ENCODE peak calls at places on chromosome 18, in five cellular contexts. J, A, D, M and H are unnamed samples.

GRCh38 chr18:11955299-11956029 is 25.8 kb upstream of the IMPA2 start:
- DNase-seq in J (no peak), A (peak), D (no peak), M (peak), H (peak)

GRCh38 chr18:58541137-58541788 is 87.6 kb downstream of the ALPK2 start:
- DNase-seq in J (no peak), A (peak), D (peak), M (peak), H (peak)

GRCh38 chr18:3458952-3459853 is 9.2 kb downstream of the TGIF1 start:
- DNase-seq in J (no peak), A (peak), D (no peak), M (peak), H (no peak)

GRCh38 chr18:5527603-5528002 is 16.2 kb downstream of the EPB41L3 start:
- DNase-seq in J (no peak), A (peak), D (no peak), M (no peak), H (peak)

GRCh38 chr18:48566588-48566987 is 27.8 kb downstream of the CTIF start:
- DNase-seq in J (no peak), A (no peak), D (no peak), M (peak), H (no peak)

GRCh38 chr18:22324191-22325131 is 93.3 kb downstream of the CTAGE1 start:
- DNase-seq in J (peak), A (no peak), D (no peak), M (peak), H (no peak)

GRCh38 chr18:80232710-80233109 is 14.6 kb downstream of the PARD6G start:
- DNase-seq in J (no peak), A (no peak), D (no peak), M (no peak), H (no peak)

GRCh38 chr18:70892381-70892780 is 603.5 kb downstream of the SOCS6 start:
- DNase-seq in J (no peak), A (no peak), D (no peak), M (no peak), H (no peak)

GRCh38 chr18:37913051-37913450 is 347.5 kb upstream of the CELF4 start:
- DNase-seq in J (no peak), A (no peak), D (no peak), M (no peak), H (no peak)

GRCh38 chr18:56953444-56953843 is 193.4 kb upstream of the BOD1L2 start:
- DNase-seq in J (no peak), A (no peak), D (no peak), M (no peak), H (no peak)

GRCh38 chr18:48819781-48820482 is 130.8 kb downstream of the SMAD7 start:
- DNase-seq in J (no peak), A (no peak), D (no peak), M (no peak), H (no peak)

GRCh38 chr18:63763831-63764600 is 11.2 kb upstream of the SERPINB7 start:
- DNase-seq in J (no peak), A (peak), D (no peak), M (no peak), H (peak)

GRCh38 chr18:76428396-76429261 is 66.4 kb downstream of the ZNF516 start:
- DNase-seq in J (no peak), A (peak), D (no peak), M (no peak), H (peak)

GRCh38 chr18:22026889-22027288 is 142.5 kb upstream of the GATA6 start:
- DNase-seq in J (no peak), A (no peak), D (no peak), M (no peak), H (no peak)

GRCh38 chr18:21134895-21135294 is 23.3 kb upstream of the ROCK1 start:
- DNase-seq in J (no peak), A (peak), D (no peak), M (no peak), H (no peak)

GRCh38 chr18:57497372-57498294 is 62.5 kb downstream of the ONECUT2 start:
- DNase-seq in J (no peak), A (peak), D (no peak), M (peak), H (no peak)

GRCh38 chr18:50080932-50081560 is 113.9 kb downstream of the MYO5B start:
- DNase-seq in J (no peak), A (no peak), D (no peak), M (no peak), H (no peak)

GRCh38 chr18:675307-675706 is 17.9 kb downstream of the TYMS start:
- DNase-seq in J (no peak), A (no peak), D (no peak), M (no peak), H (no peak)

GRCh38 chr18:79925656-79925979 is 25.8 kb downstream of the SLC66A2 start:
- DNase-seq in J (no peak), A (no peak), D (no peak), M (no peak), H (no peak)

GRCh38 chr18:3985664-3986063 is 469.4 kb downstream of the DLGAP1 start:
- DNase-seq in J (no peak), A (peak), D (no peak), M (peak), H (no peak)

GRCh38 chr18:395481-396250 is 104.8 kb downstream of the COLEC12 start:
- DNase-seq in J (no peak), A (peak), D (no peak), M (peak), H (no peak)

GRCh38 chr18:79242246-79242645 is 153.5 kb upstream of the NFATC1 start:
- DNase-seq in J (no peak), A (peak), D (no peak), M (no peak), H (no peak)

GRCh38 chr18:74200780-74201179 is 52.5 kb downstream of the TIMM21 start:
- DNase-seq in J (no peak), A (no peak), D (no peak), M (no peak), H (no peak)

GRCh38 chr18:3248670-3249359 is 1.2 kb downstream of the MYL12A start:
- DNase-seq in J (no peak), A (peak), D (no peak), M (peak), H (peak)

GRCh38 chr18:30106356-30106755 is 936.2 kb downstream of the DSC3 start:
- DNase-seq in J (no peak), A (no peak), D (no peak), M (no peak), H (no peak)

GRCh38 chr18:3207565-3207964 is 12.2 kb downstream of the MYOM1 start:
- DNase-seq in J (no peak), A (peak), D (no peak), M (no peak), H (peak)

GRCh38 chr18:63897072-63897471 is 9.6 kb downstream of the SERPINB2 start:
- DNase-seq in J (no peak), A (no peak), D (no peak), M (peak), H (no peak)

GRCh38 chr18:741931-742512 is 29.6 kb upstream of the ENOSF1 start:
- DNase-seq in J (no peak), A (peak), D (no peak), M (peak), H (no peak)

GRCh38 chr18:56799756-56800155 is 148.6 kb downstream of the WDR7 start:
- DNase-seq in J (no peak), A (peak), D (no peak), M (peak), H (no peak)

GRCh38 chr18:13216732-13217465 is 1.7 kb upstream of the LDLRAD4 start:
- DNase-seq in J (peak), A (no peak), D (no peak), M (peak), H (peak)

GRCh38 chr18:3418083-3418482 is 31.9 kb upstream of the TGIF1 start:
- DNase-seq in J (no peak), A (no peak), D (no peak), M (no peak), H (no peak)

GRCh38 chr18:77323640-77324370 is 74.2 kb downstream of the GALR1 start:
- DNase-seq in J (no peak), A (no peak), D (no peak), M (no peak), H (no peak)

GRCh38 chr18:10044054-10044453 is 130.2 kb downstream of the VAPA start:
- DNase-seq in J (no peak), A (no peak), D (peak), M (no peak), H (no peak)

GRCh38 chr18:36899289-36899688 is 70.4 kb downstream of the KIAA1328 start:
- DNase-seq in J (no peak), A (peak), D (no peak), M (no peak), H (peak)

GRCh38 chr18:25561923-25562322 is 210.0 kb upstream of the ZNF521 start:
- DNase-seq in J (peak), A (peak), D (no peak), M (peak), H (peak)

GRCh38 chr18:48792611-48793368 is 158.0 kb downstream of the SMAD7 start:
- DNase-seq in J (no peak), A (no peak), D (no peak), M (no peak), H (no peak)

GRCh38 chr18:23918395-23919032 is 96.0 kb upstream of the TTC39C start:
- DNase-seq in J (peak), A (peak), D (peak), M (peak), H (peak)

GRCh38 chr18:55001625-55002024 is 42.4 kb upstream of the CCDC68 start:
- DNase-seq in J (no peak), A (no peak), D (no peak), M (no peak), H (peak)

GRCh38 chr18:55002261-55002660 is 43.0 kb upstream of the CCDC68 start:
- DNase-seq in J (no peak), A (no peak), D (no peak), M (no peak), H (peak)

GRCh38 chr18:54999016-54999415 is 39.8 kb upstream of the CCDC68 start:
- DNase-seq in J (no peak), A (no peak), D (no peak), M (no peak), H (no peak)

GRCh38 chr18:55003695-55004094 is 44.4 kb upstream of the CCDC68 start:
- DNase-seq in J (no peak), A (no peak), D (no peak), M (no peak), H (no peak)

DNA sequence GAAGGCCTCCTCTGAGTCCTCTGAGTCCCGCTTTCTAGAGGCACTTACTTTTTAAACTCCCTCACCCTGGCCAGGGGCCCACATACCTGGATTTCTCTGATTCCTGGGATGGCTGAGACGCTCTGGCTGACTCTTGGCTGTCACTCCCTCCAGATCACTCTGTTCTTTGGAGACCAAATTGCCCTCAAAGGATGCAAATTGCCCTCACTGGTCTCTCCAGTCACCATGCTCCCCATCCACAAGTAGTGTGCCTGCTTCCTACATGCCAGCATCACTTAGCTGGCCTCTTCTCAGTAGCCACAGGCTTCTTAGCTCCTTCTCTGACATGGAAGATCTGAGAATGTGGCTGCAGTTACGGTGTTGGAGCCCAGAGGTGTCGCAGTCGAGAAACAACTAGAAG is 41.3 kb upstream of the CCDC68 start:
- DNase-seq in J (no peak), A (no peak), D (no peak), M (no peak), H (peak)
- H2BK5ac ChIP-seq in J (no peak), A (no peak), D (no peak), M (no peak), H (no peak)

DNA sequence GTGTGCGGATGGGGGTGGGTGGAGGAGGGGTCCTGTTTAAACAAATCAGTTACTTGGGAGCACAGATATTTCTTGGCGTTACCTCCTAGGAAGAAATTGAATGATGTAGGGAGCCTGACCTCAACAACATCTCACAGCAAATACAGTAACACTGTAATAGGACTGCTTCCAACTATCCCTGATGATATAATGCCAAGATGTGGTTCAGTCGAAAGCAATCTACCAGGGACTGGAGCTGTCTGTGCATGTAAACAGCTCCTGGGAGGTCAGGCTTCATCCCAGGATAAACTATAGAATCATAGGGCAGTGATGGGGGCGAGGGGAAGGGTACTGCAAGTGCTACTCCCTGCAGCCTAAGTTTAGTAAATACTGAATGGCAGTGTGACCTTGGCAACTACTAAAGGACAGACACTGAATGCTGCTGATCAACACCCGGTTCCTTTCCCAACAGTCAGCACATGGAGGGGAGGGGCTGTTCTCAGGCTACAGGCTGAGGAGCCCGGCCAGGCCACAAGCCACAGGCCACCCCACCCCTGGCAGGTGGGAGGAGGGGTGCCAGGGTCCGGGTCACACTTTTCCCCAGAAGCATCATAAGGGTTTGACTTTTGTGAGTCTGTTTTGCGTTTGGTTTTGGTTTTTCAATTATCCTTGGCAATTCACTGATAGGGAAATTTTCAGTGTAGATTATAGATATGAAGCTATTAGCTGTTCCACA is 85.3 kb upstream of the ZNF397 start:
- DNase-seq in J (no peak), A (peak), D (no peak), M (no peak), H (no peak)
- H3K4me3 ChIP-seq in J (no peak), A (no peak), D (no peak), M (peak), H (no peak)

GRCh38 chr18:31498450-31499156 is 626 bp downstream of the DSG2 start:
- DNase-seq in J (peak), A (no peak), D (no peak), M (peak), H (no peak)
- H4K91ac ChIP-seq in J (no peak), A (no peak), D (peak), M (peak), H (peak)

DNA sequence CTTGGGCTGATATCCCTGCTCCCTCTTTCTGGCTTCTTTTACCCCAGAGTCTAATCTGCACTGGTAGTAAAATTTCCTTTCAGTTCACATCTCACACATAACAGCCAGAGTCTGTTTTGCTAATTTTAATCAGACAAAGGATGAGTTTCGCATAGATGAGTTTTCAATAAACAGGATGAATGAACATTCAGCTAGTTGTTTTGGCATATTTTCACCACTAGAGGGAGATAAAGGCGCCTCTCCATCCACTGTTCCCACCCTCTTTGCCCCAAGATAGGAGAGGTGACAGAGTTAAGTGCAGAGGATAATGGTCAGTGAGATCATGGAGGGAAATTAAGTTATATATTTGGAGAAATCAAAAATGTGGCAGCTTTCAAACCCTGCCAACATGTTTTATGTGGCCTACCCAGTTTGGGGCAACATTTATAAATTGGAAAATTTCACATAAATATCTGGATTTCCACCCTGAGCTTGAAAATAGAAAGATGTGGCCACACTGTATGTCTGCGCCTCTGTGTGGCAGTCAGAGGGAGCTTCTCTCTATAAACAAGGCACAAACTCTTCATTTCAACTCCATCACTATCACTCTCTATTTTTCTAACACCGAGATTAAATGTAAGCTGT is 48.5 kb upstream of the DTNA start:
- DNase-seq in J (peak), A (peak), D (no peak), M (peak), H (peak)
- H2BK5ac ChIP-seq in J (no peak), A (no peak), D (peak), M (no peak), H (no peak)